ENCODE peak calls at places on chromosomes 16 and 17, in five cellular contexts. N, W, G, P and F are unnamed samples.

GRCh38 chr16:15782573-15783365 is 74.1 kb downstream of the MYH11 start:
- DNase-seq in P (no peak), N (no peak), W (no peak), G (no peak), F (no peak)

GRCh38 chr16:27768651-27769270 is 218.8 kb downstream of the KATNIP start:
- DNase-seq in N (no peak), P (peak), G (peak), W (no peak), F (no peak)

GRCh38 chr17:263773-264172 is 82.3 kb upstream of the DOC2B start:
- DNase-seq in N (no peak), G (no peak), W (no peak), P (no peak), F (peak)

GRCh38 chr16:86812363-86812970 is 234.1 kb downstream of the FOXL1 start:
- DNase-seq in W (no peak), N (no peak), G (no peak), P (no peak), F (no peak)

GRCh38 chr16:61923629-61924028 is 112.6 kb downstream of the CDH8 start:
- DNase-seq in W (no peak), N (no peak), P (no peak), G (no peak), F (no peak)

GRCh38 chr16:3655030-3655790 is 719 bp downstream of the DNASE1 start:
- DNase-seq in P (no peak), G (no peak), W (no peak), N (no peak), F (no peak)

GRCh38 chr16:72997141-72997542 is 50.8 kb downstream of the ZFHX3 start:
- DNase-seq in G (no peak), W (no peak), N (no peak), P (no peak), F (no peak)

GRCh38 chr16:87207965-87208364 is 109.2 kb downstream of the C16orf95 start:
- DNase-seq in N (no peak), P (no peak), G (peak), W (no peak), F (no peak)

GRCh38 chr16:81483064-81483969 is 38.7 kb downstream of the CMIP start:
- DNase-seq in W (no peak), P (peak), N (no peak), G (peak), F (no peak)

GRCh38 chr17:60390223-60390622 is 1.7 kb downstream of the USP32 start:
- DNase-seq in W (no peak), N (no peak), G (peak), P (no peak), F (no peak)

GRCh38 chr16:85514601-85515318 is 98.4 kb upstream of the GSE1 start:
- DNase-seq in W (no peak), P (no peak), N (no peak), G (peak), F (peak)

GRCh38 chr16:68364601-68364998 is 53.8 kb downstream of the PRMT7 start:
- DNase-seq in W (no peak), N (no peak), G (no peak), P (no peak), F (no peak)

GRCh38 chr16:2706611-2707311 is 13.3 kb downstream of the PRSS27 start:
- DNase-seq in P (peak), N (no peak), W (no peak), G (no peak), F (no peak)